ENCODE peak calls at places on chromosomes 11 and 22, in ten cellular contexts. One of them, this sample, is unnamed.

GRCh38 chr11:134515081-134515960 is 103.3 kb upstream of the B3GAT1 start:
- DNase-seq in nucleus accumbens: no peak
- DNase-seq in nephron progenitor cell: no peak
- DNase-seq in activated CD8-positive, alpha-beta memory T cell treated with anti-CD3 and anti-CD28 coated beads for 1 hour: no peak
- DNase-seq in MCF 10A: no peak
- DNase-seq in EH: no peak
- DNase-seq in activated CD4-positive, alpha-beta memory T cell treated with anti-CD3 and anti-CD28 coated beads for 36 hours: peak; percentile 3
- DNase-seq in breast epithelium: no peak
- DNase-seq in activated CD4-positive, CD25-positive, alpha-beta regulatory T cell: no peak
- DNase-seq in cardiac muscle cell: no peak
- DNase-seq in this sample: no peak

GRCh38 chr22:25144522-25144921 is 55.1 kb upstream of the CRYBB3 start:
- DNase-seq in EH: no peak
- DNase-seq in nephron progenitor cell: no peak
- DNase-seq in breast epithelium: no peak
- DNase-seq in activated CD4-positive, CD25-positive, alpha-beta regulatory T cell: no peak
- DNase-seq in activated CD4-positive, alpha-beta memory T cell treated with anti-CD3 and anti-CD28 coated beads for 36 hours: no peak
- DNase-seq in nucleus accumbens: no peak
- DNase-seq in activated CD8-positive, alpha-beta memory T cell treated with anti-CD3 and anti-CD28 coated beads for 1 hour: no peak
- DNase-seq in cardiac muscle cell: no peak
- DNase-seq in MCF 10A: no peak
- DNase-seq in this sample: no peak

GRCh38 chr11:16791494-16791961 is 53.1 kb downstream of the C11orf58 start:
- DNase-seq in breast epithelium: peak; percentile 48
- DNase-seq in nucleus accumbens: peak; percentile 16
- DNase-seq in MCF 10A: peak; percentile 84
- DNase-seq in EH: peak; percentile 95
- DNase-seq in cardiac muscle cell: no peak
- DNase-seq in nephron progenitor cell: no peak
- DNase-seq in activated CD8-positive, alpha-beta memory T cell treated with anti-CD3 and anti-CD28 coated beads for 1 hour: no peak
- DNase-seq in activated CD4-positive, alpha-beta memory T cell treated with anti-CD3 and anti-CD28 coated beads for 36 hours: peak; percentile 23
- DNase-seq in activated CD4-positive, CD25-positive, alpha-beta regulatory T cell: no peak
- DNase-seq in this sample: no peak

GRCh38 chr11:119210035-119210434 is 3.9 kb downstream of the CBL start:
- DNase-seq in EH: peak; percentile 18
- DNase-seq in cardiac muscle cell: no peak
- DNase-seq in MCF 10A: peak; percentile 39
- DNase-seq in activated CD4-positive, alpha-beta memory T cell treated with anti-CD3 and anti-CD28 coated beads for 36 hours: no peak
- DNase-seq in nephron progenitor cell: no peak
- DNase-seq in activated CD4-positive, CD25-positive, alpha-beta regulatory T cell: no peak
- DNase-seq in breast epithelium: no peak
- DNase-seq in nucleus accumbens: no peak
- DNase-seq in activated CD8-positive, alpha-beta memory T cell treated with anti-CD3 and anti-CD28 coated beads for 1 hour: no peak
- DNase-seq in this sample: no peak

GRCh38 chr11:104164028-104164520 is at the start of gene PDGFD:
- DNase-seq in cardiac muscle cell: peak; percentile 91
- DNase-seq in activated CD8-positive, alpha-beta memory T cell treated with anti-CD3 and anti-CD28 coated beads for 1 hour: no peak
- DNase-seq in nucleus accumbens: no peak
- DNase-seq in nephron progenitor cell: peak; percentile 85
- DNase-seq in EH: peak; percentile 43
- DNase-seq in MCF 10A: peak; percentile 35
- DNase-seq in activated CD4-positive, CD25-positive, alpha-beta regulatory T cell: no peak
- DNase-seq in activated CD4-positive, alpha-beta memory T cell treated with anti-CD3 and anti-CD28 coated beads for 36 hours: peak; percentile 12
- DNase-seq in breast epithelium: peak; percentile 37
- DNase-seq in this sample: peak; percentile 26

GRCh38 chr11:130772266-130773227 is 143.7 kb downstream of the SNX19 start:
- DNase-seq in activated CD8-positive, alpha-beta memory T cell treated with anti-CD3 and anti-CD28 coated beads for 1 hour: no peak
- DNase-seq in breast epithelium: peak; percentile 68
- DNase-seq in nephron progenitor cell: no peak
- DNase-seq in cardiac muscle cell: no peak
- DNase-seq in MCF 10A: peak; percentile 88
- DNase-seq in EH: peak; percentile 97
- DNase-seq in activated CD4-positive, CD25-positive, alpha-beta regulatory T cell: no peak
- DNase-seq in nucleus accumbens: no peak
- DNase-seq in activated CD4-positive, alpha-beta memory T cell treated with anti-CD3 and anti-CD28 coated beads for 36 hours: no peak
- DNase-seq in this sample: peak; percentile 96

GRCh38 chr11:7600205-7600775 is 73.0 kb downstream of the CYB5R2 start:
- DNase-seq in cardiac muscle cell: no peak
- DNase-seq in EH: peak; percentile 85
- DNase-seq in MCF 10A: peak; percentile 99
- DNase-seq in breast epithelium: peak; percentile 87
- DNase-seq in activated CD4-positive, alpha-beta memory T cell treated with anti-CD3 and anti-CD28 coated beads for 36 hours: no peak
- DNase-seq in nephron progenitor cell: no peak
- DNase-seq in activated CD8-positive, alpha-beta memory T cell treated with anti-CD3 and anti-CD28 coated beads for 1 hour: no peak
- DNase-seq in nucleus accumbens: no peak
- DNase-seq in activated CD4-positive, CD25-positive, alpha-beta regulatory T cell: no peak
- DNase-seq in this sample: no peak

GRCh38 chr11:8932564-8933180 is at the start of gene C11orf16:
- DNase-seq in activated CD4-positive, CD25-positive, alpha-beta regulatory T cell: no peak
- DNase-seq in EH: no peak
- DNase-seq in activated CD8-positive, alpha-beta memory T cell treated with anti-CD3 and anti-CD28 coated beads for 1 hour: no peak
- DNase-seq in cardiac muscle cell: no peak
- DNase-seq in nucleus accumbens: no peak
- DNase-seq in MCF 10A: no peak
- DNase-seq in breast epithelium: no peak
- DNase-seq in activated CD4-positive, alpha-beta memory T cell treated with anti-CD3 and anti-CD28 coated beads for 36 hours: no peak
- DNase-seq in nephron progenitor cell: peak; percentile 21
- DNase-seq in this sample: no peak

GRCh38 chr22:46941958-46942815 is 179.7 kb downstream of the TBC1D22A start:
- DNase-seq in activated CD4-positive, CD25-positive, alpha-beta regulatory T cell: no peak
- DNase-seq in EH: peak; percentile 41
- DNase-seq in MCF 10A: no peak
- DNase-seq in nephron progenitor cell: no peak
- DNase-seq in nucleus accumbens: no peak
- DNase-seq in activated CD8-positive, alpha-beta memory T cell treated with anti-CD3 and anti-CD28 coated beads for 1 hour: no peak
- DNase-seq in cardiac muscle cell: no peak
- DNase-seq in activated CD4-positive, alpha-beta memory T cell treated with anti-CD3 and anti-CD28 coated beads for 36 hours: no peak
- DNase-seq in breast epithelium: no peak
- DNase-seq in this sample: no peak

GRCh38 chr11:28757725-28758515 is 649.7 kb downstream of the METTL15 start:
- DNase-seq in cardiac muscle cell: no peak
- DNase-seq in MCF 10A: peak; percentile 20
- DNase-seq in activated CD4-positive, CD25-positive, alpha-beta regulatory T cell: no peak
- DNase-seq in activated CD4-positive, alpha-beta memory T cell treated with anti-CD3 and anti-CD28 coated beads for 36 hours: no peak
- DNase-seq in breast epithelium: no peak
- DNase-seq in nephron progenitor cell: no peak
- DNase-seq in nucleus accumbens: no peak
- DNase-seq in activated CD8-positive, alpha-beta memory T cell treated with anti-CD3 and anti-CD28 coated beads for 1 hour: no peak
- DNase-seq in EH: peak; percentile 93
- DNase-seq in this sample: no peak

GRCh38 chr11:84993386-84993785 is 633.8 kb downstream of the DLG2 start:
- DNase-seq in nephron progenitor cell: no peak
- DNase-seq in EH: no peak
- DNase-seq in nucleus accumbens: no peak
- DNase-seq in activated CD4-positive, CD25-positive, alpha-beta regulatory T cell: no peak
- DNase-seq in breast epithelium: no peak
- DNase-seq in MCF 10A: no peak
- DNase-seq in activated CD8-positive, alpha-beta memory T cell treated with anti-CD3 and anti-CD28 coated beads for 1 hour: no peak
- DNase-seq in cardiac muscle cell: no peak
- DNase-seq in activated CD4-positive, alpha-beta memory T cell treated with anti-CD3 and anti-CD28 coated beads for 36 hours: no peak
- DNase-seq in this sample: no peak

GRCh38 chr22:32697331-32697995 is 104.0 kb upstream of the TIMP3 start:
- DNase-seq in MCF 10A: peak; percentile 39
- DNase-seq in EH: no peak
- DNase-seq in nucleus accumbens: no peak
- DNase-seq in activated CD8-positive, alpha-beta memory T cell treated with anti-CD3 and anti-CD28 coated beads for 1 hour: no peak
- DNase-seq in cardiac muscle cell: no peak
- DNase-seq in activated CD4-positive, alpha-beta memory T cell treated with anti-CD3 and anti-CD28 coated beads for 36 hours: no peak
- DNase-seq in breast epithelium: peak; percentile 29
- DNase-seq in nephron progenitor cell: no peak
- DNase-seq in activated CD4-positive, CD25-positive, alpha-beta regulatory T cell: no peak
- DNase-seq in this sample: no peak